ENCODE peak calls at places on chromosome 12, in six cellular contexts. One of them, this sample, is unnamed.

GRCh38 chr12:90959538-90960139 is 4.7 kb upstream of the CCER1 start:
- DNase-seq in RWPE1: peak
- DNase-seq in T-helper 22 cell: no peak
- DNase-seq in progenitor cell of endocrine pancreas: no peak
- DNase-seq in LoVo: peak
- DNase-seq in NCI-H524 treated with DMSO at 0.1 percent for 48 hours: no peak
- DNase-seq in this sample: peak

GRCh38 chr12:108982621-108983219 is 38.1 kb downstream of the SVOP start:
- DNase-seq in RWPE1: no peak
- DNase-seq in LoVo: no peak
- DNase-seq in NCI-H524 treated with DMSO at 0.1 percent for 48 hours: no peak
- DNase-seq in progenitor cell of endocrine pancreas: no peak
- DNase-seq in T-helper 22 cell: no peak
- DNase-seq in this sample: no peak

GRCh38 chr12:132389526-132390286 is 60.3 kb upstream of the GALNT9 start:
- DNase-seq in RWPE1: no peak
- DNase-seq in NCI-H524 treated with DMSO at 0.1 percent for 48 hours: no peak
- DNase-seq in LoVo: no peak
- DNase-seq in T-helper 22 cell: no peak
- DNase-seq in progenitor cell of endocrine pancreas: no peak
- DNase-seq in this sample: no peak

GRCh38 chr12:29428630-29429029 is 47.7 kb upstream of the ERGIC2 start:
- DNase-seq in LoVo: peak
- DNase-seq in T-helper 22 cell: no peak
- DNase-seq in NCI-H524 treated with DMSO at 0.1 percent for 48 hours: no peak
- DNase-seq in progenitor cell of endocrine pancreas: no peak
- DNase-seq in RWPE1: peak
- DNase-seq in this sample: peak

GRCh38 chr12:38138225-38139221 is 178.1 kb upstream of the ALG10B start:
- DNase-seq in progenitor cell of endocrine pancreas: no peak
- DNase-seq in NCI-H524 treated with DMSO at 0.1 percent for 48 hours: no peak
- DNase-seq in LoVo: peak
- DNase-seq in RWPE1: peak
- DNase-seq in T-helper 22 cell: no peak
- DNase-seq in this sample: peak

GRCh38 chr12:50764861-50765324 is 992 bp downstream of the ATF1 start:
- DNase-seq in NCI-H524 treated with DMSO at 0.1 percent for 48 hours: no peak
- DNase-seq in T-helper 22 cell: peak
- DNase-seq in RWPE1: peak
- DNase-seq in progenitor cell of endocrine pancreas: peak
- DNase-seq in LoVo: peak
- DNase-seq in this sample: peak

GRCh38 chr12:97235102-97235501 is 227.5 kb upstream of the RMST start:
- DNase-seq in progenitor cell of endocrine pancreas: no peak
- DNase-seq in NCI-H524 treated with DMSO at 0.1 percent for 48 hours: no peak
- DNase-seq in T-helper 22 cell: no peak
- DNase-seq in LoVo: no peak
- DNase-seq in RWPE1: no peak
- DNase-seq in this sample: no peak

GRCh38 chr12:2443766-2444165 is 351.0 kb upstream of the FKBP4 start:
- DNase-seq in NCI-H524 treated with DMSO at 0.1 percent for 48 hours: no peak
- DNase-seq in LoVo: no peak
- DNase-seq in progenitor cell of endocrine pancreas: no peak
- DNase-seq in T-helper 22 cell: no peak
- DNase-seq in RWPE1: no peak
- DNase-seq in this sample: no peak

GRCh38 chr12:67650127-67650495 is 1.6 kb downstream of the DYRK2 start:
- DNase-seq in NCI-H524 treated with DMSO at 0.1 percent for 48 hours: no peak
- DNase-seq in LoVo: no peak
- DNase-seq in T-helper 22 cell: no peak
- DNase-seq in RWPE1: peak
- DNase-seq in progenitor cell of endocrine pancreas: peak
- DNase-seq in this sample: peak

GRCh38 chr12:100026241-100026640 is 41.5 kb upstream of the ANKS1B start:
- DNase-seq in RWPE1: no peak
- DNase-seq in LoVo: no peak
- DNase-seq in NCI-H524 treated with DMSO at 0.1 percent for 48 hours: no peak
- DNase-seq in progenitor cell of endocrine pancreas: no peak
- DNase-seq in T-helper 22 cell: no peak
- DNase-seq in this sample: peak

GRCh38 chr12:120290541-120291312 is 976 bp downstream of the RNU4-2 start:
- DNase-seq in RWPE1: no peak
- DNase-seq in NCI-H524 treated with DMSO at 0.1 percent for 48 hours: no peak
- DNase-seq in LoVo: peak
- DNase-seq in progenitor cell of endocrine pancreas: no peak
- DNase-seq in T-helper 22 cell: no peak
- DNase-seq in this sample: peak

This sample was measured in dermis blood vessel endothelial cell.